ENCODE peak calls at places on chromosomes 7 and 10, in nine cellular contexts. W is nephron progenitor cell, Q is lower lobe of right lung, I is hepatocyte, M is AG10803, G is BE2C, U is pancreas, B is A549, V is glutamatergic neuron. F is an unnamed sample.

GRCh38 chr10:31709028-31709427 is 219.6 kb downstream of the ARHGAP12 start:
- DNase-seq in W (no peak), Q (no peak), I (no peak), M (no peak), G (no peak), U (no peak), B (no peak), V (no peak), F (no peak)

GRCh38 chr10:43155716-43156115 is 17.5 kb downstream of the CSGALNACT2 start:
- DNase-seq in W (no peak), Q (no peak), I (no peak), M (no peak), G (no peak), U (no peak), B (no peak), V (no peak), F (no peak)

GRCh38 chr7:151188252-151188542 is 1.1 kb upstream of the ASB10 start:
- DNase-seq in W (no peak), Q (no peak), I (no peak), M (no peak), G (no peak), U (no peak), B (no peak), V (no peak), F (no peak)

GRCh38 chr10:411597-411996 is 276.3 kb downstream of the ZMYND11 start:
- DNase-seq in W (no peak), Q (no peak), I (no peak), M (no peak), G (no peak), U (no peak), B (no peak), V (no peak), F (no peak)

GRCh38 chr10:59000162-59000825 is 176.1 kb upstream of the PHYHIPL start:
- DNase-seq in W (no peak), Q (no peak), I (no peak), M (no peak), G (no peak), U (no peak), B (no peak), V (no peak), F (no peak)

GRCh38 chr10:133325761-133326463 is 10.8 kb downstream of the CALY start:
- DNase-seq in W (peak), Q (peak), I (no peak), M (no peak), G (no peak), U (peak), B (no peak), V (peak), F (no peak)

GRCh38 chr7:150685219-150686029 is at the start of gene GIMAP2:
- DNase-seq in W (no peak), Q (no peak), I (peak), M (peak), G (no peak), U (no peak), B (no peak), V (no peak), F (no peak)

GRCh38 chr10:7659560-7659959 is 7.2 kb downstream of the ITIH5 start:
- DNase-seq in W (no peak), Q (no peak), I (peak), M (peak), G (no peak), U (no peak), B (no peak), V (no peak), F (no peak)

GRCh38 chr7:45252248-45252647 is 94.7 kb downstream of the RAMP3 start:
- DNase-seq in W (no peak), Q (no peak), I (no peak), M (no peak), G (no peak), U (no peak), B (no peak), V (no peak), F (no peak)

GRCh38 chr10:34854147-34854601 is 39.1 kb upstream of the PARD3 start:
- DNase-seq in W (no peak), Q (no peak), I (peak), M (peak), G (no peak), U (no peak), B (peak), V (no peak), F (no peak)

GRCh38 chr10:69229565-69229886 is 9.4 kb downstream of the HKDC1 start:
- DNase-seq in W (no peak), Q (no peak), I (no peak), M (no peak), G (no peak), U (no peak), B (no peak), V (no peak), F (no peak)

GRCh38 chr10:125201108-125201524 is 40.8 kb upstream of the CTBP2 start:
- DNase-seq in W (no peak), Q (no peak), I (peak), M (no peak), G (no peak), U (no peak), B (peak), V (no peak), F (no peak)

GRCh38 chr10:88288621-88289059 is 294.5 kb downstream of the RNLS start:
- DNase-seq in W (no peak), Q (no peak), I (no peak), M (peak), G (peak), U (no peak), B (no peak), V (no peak), F (no peak)

GRCh38 chr10:3452234-3452633 is 279.7 kb upstream of the PITRM1 start:
- DNase-seq in W (no peak), Q (no peak), I (peak), M (peak), G (no peak), U (no peak), B (no peak), V (no peak), F (no peak)

GRCh38 chr7:74283858-74284447 is 5.3 kb upstream of the CLIP2 start:
- DNase-seq in W (no peak), Q (no peak), I (no peak), M (no peak), G (no peak), U (no peak), B (no peak), V (peak), F (no peak)

GRCh38 chr7:48887500-48887899 is 36.8 kb upstream of the CDC14C start:
- DNase-seq in W (no peak), Q (no peak), I (no peak), M (peak), G (no peak), U (no peak), B (no peak), V (no peak), F (no peak)

GRCh38 chr7:64890761-64891666 is 12.1 kb upstream of the ZNF273 start:
- DNase-seq in W (no peak), Q (no peak), I (no peak), M (peak), G (no peak), U (no peak), B (no peak), V (no peak), F (no peak)

GRCh38 chr10:49749144-49749543 is 13.0 kb downstream of the OGDHL start:
- DNase-seq in W (no peak), Q (no peak), I (no peak), M (no peak), G (no peak), U (no peak), B (no peak), V (no peak), F (no peak)

GRCh38 chr10:50420166-50420565 is 168.8 kb upstream of the ASAH2 start:
- DNase-seq in W (no peak), Q (no peak), I (no peak), M (no peak), G (no peak), U (no peak), B (no peak), V (no peak), F (no peak)

GRCh38 chr10:12703141-12703540 is 298.4 kb downstream of the CCDC3 start:
- DNase-seq in W (no peak), Q (no peak), I (no peak), M (no peak), G (no peak), U (no peak), B (no peak), V (no peak), F (no peak)

GRCh38 chr10:48465860-48466521 is 138.9 kb downstream of the ARHGAP22 start:
- DNase-seq in W (no peak), Q (no peak), I (no peak), M (no peak), G (peak), U (peak), B (no peak), V (no peak), F (no peak)

GRCh38 chr7:46549347-46549746 is 628.3 kb upstream of the IGFBP3 start:
- DNase-seq in W (no peak), Q (no peak), I (no peak), M (no peak), G (no peak), U (no peak), B (no peak), V (no peak), F (no peak)

GRCh38 chr7:1459512-1459892 is 232 bp upstream of the MICALL2 start:
- DNase-seq in W (peak), Q (peak), I (peak), M (peak), G (peak), U (peak), B (peak), V (peak), F (peak)

GRCh38 chr10:35004651-35005050 is 85.5 kb downstream of the CUL2 start:
- DNase-seq in W (no peak), Q (no peak), I (no peak), M (peak), G (no peak), U (no peak), B (no peak), V (no peak), F (no peak)

GRCh38 chr10:80585812-80586211 is 48.1 kb downstream of the SH2D4B start:
- DNase-seq in W (no peak), Q (no peak), I (no peak), M (no peak), G (no peak), U (no peak), B (no peak), V (no peak), F (no peak)

GRCh38 chr10:18334116-18334867 is 194.1 kb downstream of the CACNB2 start:
- DNase-seq in W (no peak), Q (no peak), I (no peak), M (no peak), G (no peak), U (no peak), B (no peak), V (peak), F (no peak)

GRCh38 chr7:22251284-22251683 is 105.7 kb downstream of the RAPGEF5 start:
- DNase-seq in W (no peak), Q (no peak), I (no peak), M (no peak), G (peak), U (no peak), B (no peak), V (no peak), F (no peak)

GRCh38 chr7:50798126-50798525 is 15.4 kb upstream of the GRB10 start:
- DNase-seq in W (no peak), Q (no peak), I (no peak), M (no peak), G (no peak), U (no peak), B (no peak), V (no peak), F (no peak)

GRCh38 chr7:12291870-12292269 is 80.8 kb downstream of the TMEM106B start:
- DNase-seq in W (no peak), Q (no peak), I (no peak), M (no peak), G (no peak), U (no peak), B (no peak), V (no peak), F (no peak)

GRCh38 chr10:77583527-77583926 is 54.1 kb downstream of the KCNMA1 start:
- DNase-seq in W (no peak), Q (no peak), I (no peak), M (no peak), G (no peak), U (no peak), B (no peak), V (no peak), F (no peak)

GRCh38 chr10:117004627-117005453 is at the start of gene SHTN1:
- DNase-seq in W (peak), Q (peak), I (peak), M (peak), G (peak), U (peak), B (peak), V (peak), F (no peak)

DNA sequence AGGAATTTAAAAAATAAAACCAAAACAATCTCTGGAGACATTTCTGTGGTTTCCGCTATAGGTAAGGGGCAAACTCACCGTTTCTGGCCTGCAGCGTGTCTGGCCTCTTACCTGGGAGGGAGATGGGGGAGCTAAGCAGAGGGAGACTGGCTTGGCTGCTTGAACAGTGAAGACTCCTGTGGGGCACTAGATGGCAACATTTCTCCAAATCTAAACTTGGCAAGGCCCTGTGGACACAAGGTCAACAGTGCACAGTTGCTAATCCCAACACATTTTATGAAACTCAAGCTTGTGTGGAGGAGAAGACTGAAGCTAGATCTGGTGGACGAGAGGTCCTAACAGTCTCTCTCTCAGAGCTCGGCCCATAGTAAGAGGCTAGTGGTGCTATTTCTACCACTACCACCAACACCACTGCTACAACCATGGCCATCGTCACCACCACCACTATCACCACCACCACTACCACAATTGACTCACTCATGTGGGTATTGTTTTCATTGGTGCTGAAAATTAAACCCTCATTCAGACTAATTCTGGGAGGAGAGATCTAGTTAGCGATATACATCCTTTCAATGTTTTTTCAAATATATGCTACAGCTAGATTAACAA is 28.4 kb upstream of the CDHR3 start:
- DNase-seq in W (peak), Q (no peak), I (peak), M (peak), G (no peak), U (no peak), B (no peak), V (no peak), F (no peak)
- TF ChIP-seq CTCF in W (peak), Q (peak), I (peak), M (peak), G (peak), U (no peak), B (peak), V (no peak), F (peak)

DNA sequence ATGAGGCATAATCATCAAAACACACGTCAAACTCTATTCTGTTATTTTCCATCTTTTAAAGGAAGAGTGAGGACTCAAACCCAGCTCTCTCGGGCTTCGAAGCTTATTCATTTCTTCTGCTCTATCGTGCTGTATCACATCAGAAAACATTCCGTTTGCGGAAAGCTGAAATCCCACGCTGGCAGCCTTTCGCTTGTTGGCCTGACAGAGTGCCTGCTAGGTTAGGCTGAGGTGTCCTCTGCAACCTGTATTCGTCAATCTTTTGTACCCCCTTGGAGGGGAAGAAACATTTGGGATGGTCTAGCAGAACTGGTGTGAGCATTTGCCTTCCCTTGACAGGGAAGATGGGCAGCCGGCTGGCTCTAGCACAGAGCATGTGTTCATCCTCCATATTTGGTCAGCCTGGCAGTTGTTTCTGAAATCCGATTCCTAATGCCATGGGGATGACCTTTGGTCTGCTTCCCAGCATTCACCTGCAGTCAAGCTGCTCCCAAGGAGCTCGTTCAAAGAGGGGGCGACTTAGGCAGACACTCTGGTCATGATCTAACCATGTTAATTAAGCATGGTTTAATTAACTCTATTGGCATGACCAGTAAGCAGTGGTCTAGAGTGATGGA is 55.2 kb downstream of the TACC2 start:
- DNase-seq in W (peak), Q (no peak), I (peak), M (no peak), G (no peak), U (no peak), B (no peak), V (peak), F (no peak)
- TF ChIP-seq CTCF in W (no peak), Q (no peak), I (no peak), M (no peak), G (no peak), U (no peak), B (no peak), V (no peak), F (no peak)

DNA sequence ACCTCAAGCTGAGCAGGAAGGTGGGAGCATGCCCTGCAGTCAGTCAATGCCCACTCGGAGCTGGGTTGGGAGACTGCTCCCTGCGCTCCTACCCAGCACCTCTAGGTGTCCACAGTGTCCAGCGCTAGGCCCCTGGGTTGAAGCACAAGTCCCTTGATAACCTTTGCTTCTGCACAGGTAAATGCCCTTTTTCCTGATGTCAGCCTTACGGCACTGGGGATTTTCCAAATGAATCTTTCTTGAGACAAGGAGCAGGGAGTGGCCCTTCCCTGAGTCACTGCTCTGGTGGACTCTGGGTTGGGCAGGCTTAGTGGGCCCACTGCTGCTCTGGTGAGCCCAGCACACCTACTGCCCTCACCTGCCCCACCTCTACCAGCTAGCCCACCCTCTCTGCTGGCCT is 61.9 kb upstream of the OPN4 start:
- DNase-seq in W (no peak), Q (no peak), I (peak), M (no peak), G (no peak), U (no peak), B (no peak), V (no peak), F (no peak)
- TF ChIP-seq CTCF in W (no peak), Q (no peak), I (peak), M (no peak), G (peak), U (no peak), B (no peak), V (no peak), F (no peak)

GRCh38 chr7:2520808-2521146 is 1.2 kb downstream of the LFNG start:
- DNase-seq in W (no peak), Q (no peak), I (no peak), M (no peak), G (no peak), U (no peak), B (no peak), V (no peak), F (no peak)

GRCh38 chr7:2518737-2519118 is 846 bp upstream of the LFNG start:
- DNase-seq in W (no peak), Q (no peak), I (no peak), M (no peak), G (no peak), U (no peak), B (no peak), V (no peak), F (no peak)

GRCh38 chr7:2521341-2521745 is 1.8 kb downstream of the LFNG start:
- DNase-seq in W (no peak), Q (no peak), I (no peak), M (no peak), G (no peak), U (no peak), B (no peak), V (no peak), F (no peak)

GRCh38 chr7:2519119-2519930 is at the start of gene LFNG:
- DNase-seq in W (peak), Q (peak), I (peak), M (peak), G (peak), U (peak), B (peak), V (peak), F (peak)

DNA sequence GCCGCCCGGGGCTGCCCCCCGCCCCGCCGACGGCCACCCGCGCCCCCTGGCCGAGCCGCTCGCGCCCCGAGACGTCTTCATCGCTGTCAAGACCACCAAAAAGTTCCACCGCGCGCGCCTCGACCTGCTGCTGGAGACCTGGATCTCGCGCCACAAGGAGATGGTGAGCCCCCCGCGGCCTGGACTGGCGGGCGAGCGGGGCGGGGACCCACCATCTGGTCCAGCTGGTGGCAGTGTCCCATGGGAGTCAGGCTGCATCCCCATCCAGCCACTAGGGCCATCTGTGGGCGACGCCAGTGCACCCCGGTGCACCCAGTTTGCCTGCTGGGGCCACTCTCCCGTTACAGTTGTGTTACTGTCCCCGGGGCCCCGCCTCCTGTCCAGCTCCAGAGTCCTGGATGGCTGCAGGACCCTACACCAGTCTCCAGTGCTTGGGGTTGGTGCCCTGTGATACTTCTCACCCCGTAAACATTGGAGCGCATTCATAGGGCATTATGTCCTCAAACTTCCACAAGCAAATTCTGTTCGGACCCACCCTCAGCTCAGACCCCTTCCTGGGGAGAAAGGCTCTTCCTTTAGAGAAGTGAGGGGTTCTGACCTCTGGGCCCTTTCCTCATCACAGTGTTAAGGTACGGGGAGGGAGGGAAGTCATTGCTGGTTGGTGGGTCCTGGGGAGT is 695 bp downstream of the LFNG start:
- DNase-seq in W (no peak), Q (peak), I (no peak), M (no peak), G (peak), U (no peak), B (peak), V (peak), F (peak)
- TF ChIP-seq CTCF in W (no peak), Q (peak), I (peak), M (no peak), G (peak), U (no peak), B (no peak), V (no peak), F (no peak)

DNA sequence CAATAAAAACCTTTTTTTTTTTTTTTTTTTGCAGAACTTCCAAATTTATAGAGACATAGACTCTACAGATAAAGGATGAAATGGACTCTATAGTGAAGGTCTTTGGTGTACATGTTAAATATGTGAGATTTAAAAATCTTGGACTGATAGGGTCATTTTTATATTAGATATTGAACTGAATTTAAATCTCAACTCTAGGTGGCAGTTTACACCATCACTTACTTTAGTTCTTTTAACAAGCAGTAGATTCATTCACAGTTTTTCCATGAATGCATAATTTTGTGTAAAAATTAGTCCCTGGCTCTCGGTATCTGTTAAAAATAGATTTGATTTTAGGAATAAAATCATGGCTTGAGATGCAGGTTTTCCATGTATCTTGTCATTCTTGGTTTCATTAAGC is 31.1 kb upstream of the SNX13 start:
- DNase-seq in W (no peak), Q (no peak), I (no peak), M (peak), G (no peak), U (no peak), B (no peak), V (no peak), F (no peak)
- TF ChIP-seq CTCF in W (no peak), Q (no peak), I (peak), M (peak), G (no peak), U (no peak), B (peak), V (no peak), F (peak)

F was measured in D721Med.